ENCODE peak calls at places on chromosomes 5 and 9, in four cellular contexts. F is osteocyte, I is A549, N is fibroblast of lung. S is an unnamed sample.

GRCh38 chr5:133032852-133033742 is 6.7 kb upstream of the ZCCHC10 start:
- DNase-seq in I (no peak), F (no peak), N (no peak), S (no peak)

GRCh38 chr5:104513621-104514020 is 951.0 kb upstream of the NUDT12 start:
- DNase-seq in I (no peak), N (no peak), F (no peak), S (no peak)

GRCh38 chr5:174235993-174236528 is 190.6 kb downstream of the NSG2 start:
- DNase-seq in I (no peak), F (peak; percentile 19), N (no peak), S (no peak)

GRCh38 chr5:112696786-112697185 is 40.9 kb upstream of the APC start:
- DNase-seq in I (no peak), N (no peak), F (no peak), S (no peak)

GRCh38 chr9:2241461-2241874 is 226.3 kb downstream of the SMARCA2 start:
- DNase-seq in F (peak; percentile 85), N (peak; percentile 93), I (no peak), S (peak; percentile 76)

GRCh38 chr9:37100317-37100716 is 20.1 kb upstream of the ZCCHC7 start:
- DNase-seq in I (no peak), N (no peak), F (no peak), S (no peak)

GRCh38 chr9:18746631-18747030 is 272.7 kb downstream of the ADAMTSL1 start:
- DNase-seq in I (no peak), N (no peak), F (no peak), S (no peak)

GRCh38 chr9:133861103-133861502 is 123.0 kb upstream of the SARDH start:
- DNase-seq in I (no peak), N (no peak), F (no peak), S (no peak)

GRCh38 chr9:18189876-18190670 is 283.9 kb upstream of the ADAMTSL1 start:
- DNase-seq in I (no peak), N (peak; percentile 17), F (no peak), S (no peak)

GRCh38 chr9:122096620-122097415 is 3.7 kb upstream of the TTLL11 start:
- DNase-seq in I (no peak), F (peak; percentile 65), N (no peak), S (peak; percentile 2)

GRCh38 chr5:89105171-89105695 is 222.2 kb upstream of the MEF2C start:
- DNase-seq in F (no peak), I (no peak), N (no peak), S (no peak)

GRCh38 chr9:126681336-126681735 is 67.6 kb downstream of the LMX1B start:
- DNase-seq in N (no peak), F (no peak), I (no peak), S (no peak)

GRCh38 chr9:107922246-107922645 is 432.7 kb upstream of the KLF4 start:
- DNase-seq in F (no peak), I (no peak), N (peak; percentile 49), S (no peak)

GRCh38 chr5:33332804-33333203 is 108.0 kb upstream of the TARS1 start:
- DNase-seq in I (no peak), F (no peak), N (no peak), S (no peak)

GRCh38 chr9:133344071-133344470 is 3.9 kb downstream of the MED22 start:
- DNase-seq in I (no peak), F (no peak), N (no peak), S (no peak)

GRCh38 chr9:113222482-113222841 is 1.1 kb downstream of the SLC31A1 start:
- DNase-seq in N (peak; percentile 43), F (no peak), I (no peak), S (no peak)

DNA sequence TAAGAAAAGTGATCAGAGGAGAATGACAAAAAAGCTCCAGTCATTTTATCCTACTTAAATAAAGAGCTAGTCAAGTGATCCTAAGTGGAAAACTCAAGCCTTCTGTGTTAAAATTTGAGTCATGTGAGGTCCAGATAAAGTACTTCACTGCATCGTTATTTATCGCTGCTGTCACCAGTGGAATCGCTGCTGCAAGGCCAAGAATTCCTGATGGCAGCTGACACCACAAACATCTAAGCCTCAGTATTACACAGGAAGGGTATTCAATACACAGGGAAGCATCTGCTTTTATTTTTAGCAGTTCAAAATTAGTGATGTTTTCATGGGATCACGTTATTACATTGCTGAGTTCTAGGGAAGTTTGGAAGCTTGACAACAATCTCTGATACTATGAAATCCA is 190.3 kb downstream of the GOLPH3 start:
- DNase-seq in N (no peak), I (no peak), F (no peak), S (no peak)
- TF ChIP-seq CTCF in N (no peak), I (no peak), F (no peak), S (no peak)

DNA sequence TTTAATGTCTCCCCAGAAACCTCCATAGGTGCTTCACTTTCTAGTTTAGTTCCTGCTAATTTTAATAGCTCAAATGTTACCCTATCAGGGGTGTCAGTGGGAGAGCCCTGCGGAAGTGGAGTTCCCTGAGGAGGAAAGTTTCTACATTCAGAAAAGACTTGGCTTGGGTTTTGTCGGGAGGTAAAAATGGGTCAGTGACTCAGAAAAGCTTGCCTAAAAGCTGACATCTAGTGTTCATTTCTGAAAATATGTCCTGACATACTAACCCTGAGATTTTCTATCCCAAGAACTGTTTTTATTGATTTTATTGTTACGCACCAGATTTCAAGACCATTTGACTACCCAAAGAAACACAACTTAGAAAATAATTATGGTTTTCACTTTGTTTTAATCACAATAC is 40.9 kb upstream of the GLDC start:
- DNase-seq in N (peak; percentile 52), F (no peak), I (no peak), S (no peak)
- TF ChIP-seq CTCF in N (no peak), F (peak; percentile 45), I (peak; percentile 57), S (no peak)

DNA sequence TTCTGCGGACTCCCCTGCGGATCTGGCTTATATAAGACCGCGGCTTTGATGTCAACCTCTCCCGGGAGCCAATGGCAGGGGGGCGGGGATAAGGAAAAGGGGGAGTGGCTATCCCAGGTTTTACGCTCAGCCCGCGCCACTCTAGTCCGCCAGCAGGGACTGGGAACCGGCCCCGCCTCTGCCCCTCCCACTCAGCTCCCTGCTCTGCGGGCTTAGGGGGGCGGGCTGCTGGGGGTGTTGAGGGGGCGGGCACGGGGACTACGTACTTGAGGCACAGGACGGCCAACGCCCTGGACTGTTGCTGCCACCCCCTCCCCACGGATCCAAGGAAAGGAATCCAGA is at the start of gene HAND1:
- DNase-seq in F (no peak), N (no peak), I (peak; percentile 95), S (no peak)
- TF ChIP-seq CTCF in F (no peak), N (no peak), I (no peak), S (no peak)

GRCh38 chr9:96222132-96222531 is 79.8 kb downstream of the HSD17B3 start:
- DNase-seq in N (peak; percentile 15), F (no peak), I (no peak), S (no peak)
- TF ChIP-seq CTCF in N (peak; percentile 44), F (peak; percentile 53), I (peak; percentile 35), S (no peak)

S was measured in coronary artery.